ENCODE peak calls at places on chromosome 13, in seven cellular contexts. Y is PC-3; F is progenitor cell of endocrine pancreas; O is OCI-LY7; Z is CD4-positive, alpha-beta T cell; J is lower leg skin; P is endodermal cell. B is an unnamed sample.

GRCh38 chr13:38398810-38399493 is 49.3 kb downstream of the UFM1 start:
- DNase-seq in P (no peak), Y (peak; percentile 8), Z (no peak), J (no peak), F (no peak), O (no peak), B (no peak)

GRCh38 chr13:47215741-47216140 is 318.9 kb upstream of the HTR2A start:
- DNase-seq in J (no peak), Z (no peak), P (peak; percentile 55), Y (peak; percentile 86), F (no peak), O (no peak), B (no peak)

GRCh38 chr13:107202371-107203023 is 634.6 kb upstream of the ARGLU1 start:
- DNase-seq in O (no peak), F (no peak), P (no peak), J (no peak), Y (peak; percentile 41), Z (no peak), B (no peak)

GRCh38 chr13:74280795-74281490 is 146.7 kb upstream of the KLF12 start:
- DNase-seq in O (no peak), J (no peak), Y (no peak), Z (no peak), F (no peak), P (no peak), B (no peak)

GRCh38 chr13:21033224-21033855 is 28.0 kb downstream of the LATS2 start:
- DNase-seq in P (peak; percentile 33), Z (no peak), J (peak; percentile 84), Y (peak; percentile 89), O (no peak), F (no peak), B (no peak)

GRCh38 chr13:94674609-94675348 is 37.6 kb downstream of the SOX21 start:
- DNase-seq in Z (peak; percentile 10), Y (peak; percentile 72), J (no peak), O (peak; percentile 55), P (peak; percentile 90), F (peak; percentile 55), B (no peak)

GRCh38 chr13:80151016-80151415 is 189.9 kb downstream of the SPRY2 start:
- DNase-seq in J (no peak), O (no peak), F (no peak), Y (no peak), Z (no peak), P (no peak), B (no peak)

GRCh38 chr13:111431241-111431640 is 110.8 kb downstream of the TEX29 start:
- DNase-seq in J (no peak), F (no peak), O (no peak), Z (no peak), Y (no peak), P (no peak), B (no peak)

GRCh38 chr13:67229438-67230242 is 496 bp downstream of the PCDH9 start:
- DNase-seq in P (peak; percentile 64), O (peak; percentile 35), J (no peak), Z (no peak), F (no peak), Y (peak; percentile 6), B (no peak)

GRCh38 chr13:52779028-52779612 is 39.5 kb upstream of the CNMD start:
- DNase-seq in P (no peak), Z (no peak), F (no peak), Y (no peak), O (no peak), J (peak; percentile 73), B (no peak)

GRCh38 chr13:94656766-94657165 is 55.1 kb downstream of the GPR180 start:
- DNase-seq in Z (no peak), J (no peak), P (no peak), O (no peak), Y (peak; percentile 76), F (no peak), B (no peak)

GRCh38 chr13:32905063-32905863 is 111.0 kb upstream of the KL start:
- DNase-seq in O (no peak), J (no peak), Y (peak; percentile 20), F (no peak), P (no peak), Z (no peak), B (no peak)

GRCh38 chr13:33184131-33184485 is 101.4 kb downstream of the STARD13 start:
- DNase-seq in F (no peak), Z (no peak), Y (no peak), O (no peak), P (no peak), J (no peak), B (no peak)

GRCh38 chr13:114100446-114101320 is 31.7 kb downstream of the RASA3 start:
- DNase-seq in P (peak; percentile 62), F (no peak), J (peak; percentile 77), Z (no peak), Y (no peak), O (no peak), B (no peak)

GRCh38 chr13:33204130-33204927 is 81.2 kb downstream of the STARD13 start:
- DNase-seq in F (no peak), Y (no peak), O (no peak), P (no peak), J (peak; percentile 94), Z (no peak), B (no peak)

GRCh38 chr13:61648546-61648945 is 232.9 kb upstream of the PCDH20 start:
- DNase-seq in Y (no peak), Z (no peak), J (no peak), O (no peak), F (no peak), P (no peak), B (no peak)

DNA sequence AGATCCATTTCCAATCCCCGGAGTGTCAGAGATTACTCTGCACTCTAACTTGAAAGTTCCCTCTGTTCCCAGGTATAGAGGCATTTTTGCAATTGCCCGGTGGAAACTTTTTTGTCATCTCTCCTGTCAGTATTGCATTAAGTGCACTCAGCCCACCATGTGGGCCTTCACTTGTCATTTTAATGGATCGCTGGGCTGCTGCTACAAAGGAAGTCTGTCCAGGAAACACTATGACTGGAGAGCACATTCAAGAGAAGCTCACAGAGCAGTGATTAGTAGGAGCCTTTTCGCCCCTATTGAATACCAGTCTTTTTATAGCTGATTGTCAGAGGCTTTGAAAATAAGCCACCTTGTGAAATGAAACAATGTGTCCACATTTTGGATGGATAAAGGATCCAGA is 181.0 kb downstream of the B3GLCT start:
- DNase-seq in P (no peak), Y (no peak), F (no peak), Z (no peak), J (no peak), O (no peak), B (no peak)
- TF ChIP-seq CTCF in P (no peak), Y (no peak), F (no peak), Z (no peak), J (no peak), O (no peak), B (no peak)

GRCh38 chr13:51590231-51590630 is 6.0 kb downstream of the WDFY2 start:
- DNase-seq in O (no peak), Y (no peak), F (no peak), J (no peak), P (no peak), Z (no peak), B (no peak)

GRCh38 chr13:51594432-51594831 is 10.2 kb downstream of the WDFY2 start:
- DNase-seq in J (no peak), P (no peak), O (no peak), F (no peak), Y (no peak), Z (no peak), B (no peak)

GRCh38 chr13:51589793-51590192 is 5.5 kb downstream of the WDFY2 start:
- DNase-seq in F (no peak), Y (no peak), Z (no peak), P (no peak), J (no peak), O (no peak), B (no peak)

GRCh38 chr13:51588406-51588949 is 4.2 kb downstream of the WDFY2 start:
- DNase-seq in P (no peak), Z (no peak), J (no peak), O (no peak), Y (no peak), F (no peak), B (no peak)

GRCh38 chr13:51590966-51591627 is 6.8 kb downstream of the WDFY2 start:
- DNase-seq in P (no peak), O (no peak), F (no peak), J (no peak), Y (peak; percentile 68), Z (no peak), B (no peak)
- TF ChIP-seq CTCF in P (no peak), O (no peak), F (no peak), J (no peak), Y (no peak), Z (no peak), B (no peak)

GRCh38 chr13:41597348-41598041 is 140.1 kb downstream of the RGCC start:
- DNase-seq in F (no peak), O (no peak), Y (no peak), P (no peak), J (no peak), Z (no peak), B (no peak)

GRCh38 chr13:41595298-41595697 is 137.9 kb downstream of the RGCC start:
- DNase-seq in Y (no peak), P (no peak), J (no peak), F (no peak), O (no peak), Z (no peak), B (no peak)

GRCh38 chr13:41599619-41600018 is 142.3 kb downstream of the RGCC start:
- DNase-seq in P (no peak), J (no peak), O (no peak), F (no peak), Z (no peak), Y (no peak), B (no peak)

GRCh38 chr13:41590643-41591042 is 133.3 kb downstream of the RGCC start:
- DNase-seq in J (no peak), O (peak; percentile 93), Y (peak; percentile 72), P (no peak), F (no peak), Z (no peak), B (no peak)

GRCh38 chr13:41596190-41596589 is 138.8 kb downstream of the RGCC start:
- DNase-seq in O (peak; percentile 30), Z (no peak), J (no peak), P (no peak), Y (no peak), F (no peak), B (no peak)
- TF ChIP-seq CTCF in O (peak; percentile 71), Z (no peak), J (no peak), P (peak; percentile 34), Y (no peak), F (no peak), B (no peak)

DNA sequence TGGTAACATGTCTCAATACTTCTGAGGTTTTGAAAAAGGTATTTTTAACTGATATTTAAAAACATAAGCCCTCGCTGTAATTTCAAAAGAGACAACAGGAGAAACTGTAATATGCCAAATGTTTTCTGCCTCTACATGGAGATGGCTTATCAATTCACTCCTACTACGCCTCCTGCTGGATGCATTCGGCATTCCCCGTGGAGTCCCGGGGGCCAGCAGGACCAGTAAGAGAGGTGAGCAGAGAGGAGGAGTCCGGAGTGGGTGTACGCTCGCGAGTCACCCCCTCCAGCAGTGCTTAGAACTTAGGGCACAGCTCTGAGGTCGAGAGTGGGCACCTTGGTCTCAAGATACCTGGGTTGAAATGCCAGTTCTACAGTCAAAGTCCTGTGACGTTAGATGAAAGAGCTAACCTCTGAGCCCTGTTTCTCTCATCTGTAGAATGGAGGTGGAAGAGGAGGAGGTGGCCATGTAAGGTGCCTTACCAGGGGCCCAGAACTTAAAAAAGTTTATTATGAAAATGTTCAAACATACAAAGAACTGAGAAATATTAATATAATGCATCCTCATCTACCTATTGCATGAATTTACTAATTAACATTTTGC is 110.2 kb downstream of the STK24 start:
- DNase-seq in Y (peak; percentile 50), P (peak; percentile 94), Z (no peak), F (peak; percentile 37), O (no peak), J (no peak), B (no peak)
- TF ChIP-seq CTCF in Y (peak; percentile 70), P (peak; percentile 94), Z (peak; percentile 52), F (peak; percentile 66), O (peak; percentile 67), J (no peak), B (peak; percentile 33)